ENCODE peak calls at places on chromosomes 11 and 22, in four cellular contexts. J, E, Y and I are unnamed samples.

GRCh38 chr11:108170191-108170590 is 48.8 kb downstream of the ACAT1 start:
- DNase-seq in Y (no peak), E (no peak), J (no peak), I (no peak)

GRCh38 chr11:61120865-61121831 is 18.9 kb downstream of the CD5 start:
- DNase-seq in Y (no peak), J (peak; percentile 26), E (no peak), I (peak; percentile 66)

GRCh38 chr22:43616645-43617044 is 195.5 kb downstream of the EFCAB6 start:
- DNase-seq in E (no peak), Y (peak; percentile 80), J (no peak), I (no peak)

GRCh38 chr11:116180806-116181600 is 591.8 kb downstream of the BUD13 start:
- DNase-seq in J (no peak), E (peak; percentile 43), Y (no peak), I (no peak)

GRCh38 chr11:69138265-69138664 is 17.5 kb upstream of the SMIM38 start:
- DNase-seq in J (peak; percentile 60), Y (no peak), E (no peak), I (no peak)

GRCh38 chr11:79087238-79087956 is 353.4 kb downstream of the TENM4 start:
- DNase-seq in E (no peak), Y (no peak), J (peak; percentile 86), I (no peak)

GRCh38 chr11:2694995-2695939 is 4.5 kb downstream of the KCNQ1OT1 start:
- DNase-seq in E (peak; percentile 37), Y (no peak), J (no peak), I (no peak)

GRCh38 chr11:93444671-93445073 is 98.5 kb downstream of the SMCO4 start:
- DNase-seq in Y (no peak), E (no peak), J (no peak), I (no peak)

GRCh38 chr11:110091995-110092576 is 1.1 kb upstream of the ZC3H12C start:
- DNase-seq in E (no peak), Y (no peak), J (no peak), I (no peak)

GRCh38 chr11:15742626-15743243 is 613.6 kb downstream of the SOX6 start:
- DNase-seq in E (no peak), J (no peak), Y (no peak), I (no peak)

GRCh38 chr11:72430743-72431570 is 3.4 kb downstream of the CLPB start:
- DNase-seq in J (peak; percentile 64), E (peak; percentile 57), Y (no peak), I (no peak)

GRCh38 chr11:74084796-74085541 is 76.1 kb upstream of the UCP3 start:
- DNase-seq in J (no peak), Y (no peak), E (no peak), I (no peak)

GRCh38 chr22:38754247-38755154 is 1.3 kb downstream of the SUN2 start:
- DNase-seq in J (no peak), Y (peak; percentile 97), E (peak; percentile 88), I (peak; percentile 75)

GRCh38 chr22:21450320-21450831 is 16.8 kb upstream of the TMEM191C start:
- DNase-seq in J (no peak), Y (no peak), E (peak; percentile 65), I (peak; percentile 26)

GRCh38 chr11:36282926-36283325 is 6.3 kb downstream of the COMMD9 start:
- DNase-seq in J (no peak), E (no peak), Y (no peak), I (no peak)

GRCh38 chr11:114399903-114400221 is 449 bp downstream of the C11orf71 start:
- DNase-seq in J (no peak), E (peak; percentile 88), Y (peak; percentile 92), I (no peak)

GRCh38 chr22:49266561-49267519 is 560.8 kb downstream of the BRD1 start:
- DNase-seq in J (no peak), Y (no peak), E (peak; percentile 66), I (no peak)

GRCh38 chr11:79263001-79263400 is 177.8 kb downstream of the TENM4 start:
- DNase-seq in J (no peak), E (no peak), Y (no peak), I (peak; percentile 70)

GRCh38 chr22:27378343-27378800 is 423.2 kb downstream of the MN1 start:
- DNase-seq in Y (peak; percentile 85), J (no peak), E (no peak), I (no peak)

GRCh38 chr22:29009148-29009547 is 52.5 kb downstream of the C22orf31 start:
- DNase-seq in E (no peak), Y (no peak), J (no peak), I (no peak)

GRCh38 chr11:101817536-101817935 is 97.3 kb upstream of the CEP126 start:
- DNase-seq in J (no peak), Y (no peak), E (no peak), I (no peak)

GRCh38 chr22:48947636-48948035 is 880.0 kb downstream of the BRD1 start:
- DNase-seq in J (no peak), Y (peak; percentile 79), E (no peak), I (no peak)

GRCh38 chr11:121119444-121119843 is 18.4 kb downstream of the TECTA start:
- DNase-seq in Y (no peak), E (no peak), J (no peak), I (no peak)

GRCh38 chr11:95715777-95716241 is 73.8 kb downstream of the FAM76B start:
- DNase-seq in E (no peak), J (no peak), Y (no peak), I (no peak)

GRCh38 chr22:32562916-32563315 is 88.3 kb downstream of the FBXO7 start:
- DNase-seq in J (no peak), Y (no peak), E (peak; percentile 8), I (no peak)

GRCh38 chr11:115409116-115409663 is 95.0 kb downstream of the CADM1 start:
- DNase-seq in Y (no peak), J (no peak), E (no peak), I (no peak)

GRCh38 chr11:5369793-5370192 is 13.8 kb upstream of the OR51M1 start:
- DNase-seq in J (peak; percentile 11), E (no peak), Y (no peak), I (no peak)

GRCh38 chr22:49497266-49497665 is 330.4 kb downstream of the BRD1 start:
- DNase-seq in Y (no peak), E (no peak), J (peak; percentile 6), I (no peak)

GRCh38 chr11:62555464-62556092 is 9.0 kb upstream of the AHNAK start:
- DNase-seq in J (no peak), E (no peak), Y (no peak), I (no peak)

GRCh38 chr11:57458410-57459111 is 1.8 kb upstream of the RTN4RL2 start:
- DNase-seq in E (no peak), Y (no peak), J (peak; percentile 71), I (peak; percentile 69)

GRCh38 chr22:40635940-40636379 is 559 bp downstream of the MRTFA start:
- DNase-seq in J (no peak), Y (no peak), E (no peak), I (no peak)

GRCh38 chr11:64620286-64620962 is 29.4 kb downstream of the SLC22A12 start:
- DNase-seq in Y (no peak), J (no peak), E (no peak), I (peak; percentile 68)

GRCh38 chr11:118605116-118605867 is 2.1 kb upstream of the PHLDB1 start:
- DNase-seq in J (no peak), Y (peak; percentile 93), E (no peak), I (peak; percentile 94)

GRCh38 chr22:36733271-36733670 is 29.7 kb upstream of the CACNG2 start:
- DNase-seq in E (peak; percentile 26), Y (no peak), J (no peak), I (no peak)

GRCh38 chr11:27013741-27014415 is 20.0 kb downstream of the FIBIN start:
- DNase-seq in Y (no peak), E (no peak), J (no peak), I (no peak)

DNA sequence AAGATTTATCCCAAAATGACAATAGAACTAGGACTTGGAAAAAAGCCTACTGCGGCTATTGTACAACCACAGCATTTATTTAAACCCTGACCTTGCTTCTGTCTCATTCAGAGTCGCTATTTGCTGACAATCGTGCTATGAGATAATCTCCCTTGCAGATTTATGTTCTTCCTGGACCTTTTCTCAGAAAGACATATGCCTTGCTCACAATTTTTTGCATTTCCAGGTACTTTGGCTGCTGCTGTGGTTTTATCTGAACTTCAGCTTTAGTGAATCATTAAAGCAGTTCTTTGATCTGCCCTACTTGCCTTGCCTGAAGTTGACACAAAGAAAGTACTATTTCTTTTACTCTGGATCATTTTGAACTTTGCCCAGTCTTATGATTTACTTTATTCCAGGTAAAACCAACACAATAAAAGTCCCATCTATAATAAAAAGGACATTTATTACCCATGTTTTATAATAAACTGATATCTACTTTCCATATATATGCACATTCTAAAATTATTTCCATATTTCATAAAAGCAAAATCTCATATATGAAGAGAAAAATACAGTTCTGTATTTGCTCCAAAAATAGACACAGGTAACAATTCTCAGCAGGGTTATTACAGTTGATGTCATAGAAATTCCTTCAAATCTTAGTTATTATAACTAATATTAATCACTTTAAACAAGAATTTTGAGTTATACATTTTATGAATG is 63.4 kb upstream of the CARD18 start:
- DNase-seq in Y (no peak), E (no peak), J (peak; percentile 44), I (no peak)
- TF ChIP-seq EP300 in Y (no peak), E (no peak), J (no peak), I (no peak)

GRCh38 chr22:24559471-24559870 is 3.7 kb downstream of the SNRPD3 start:
- DNase-seq in J (no peak), E (no peak), Y (no peak), I (no peak)

GRCh38 chr22:24554316-24555159 is at the start of gene GUCD1:
- DNase-seq in Y (no peak), E (no peak), J (no peak), I (no peak)

GRCh38 chr22:24555160-24555495 is 190 bp upstream of the GUCD1 start:
- DNase-seq in E (peak; percentile 100), J (peak; percentile 97), Y (peak; percentile 100), I (peak; percentile 100)

GRCh38 chr22:24553597-24554315 is 1.2 kb downstream of the GUCD1 start:
- DNase-seq in J (no peak), E (no peak), Y (no peak), I (no peak)

GRCh38 chr22:24555496-24556253 is at the start of gene SNRPD3:
- DNase-seq in J (peak; percentile 90), E (peak; percentile 97), Y (peak; percentile 98), I (peak; percentile 89)
- H3K4me1 ChIP-seq in J (peaks cover 32% of the 10 kb centered on the region), E (peaks cover 38% of the 10 kb centered on the region), Y (peaks cover 75% of the 10 kb centered on the region), I (peaks cover 12% of the 10 kb centered on the region)

DNA sequence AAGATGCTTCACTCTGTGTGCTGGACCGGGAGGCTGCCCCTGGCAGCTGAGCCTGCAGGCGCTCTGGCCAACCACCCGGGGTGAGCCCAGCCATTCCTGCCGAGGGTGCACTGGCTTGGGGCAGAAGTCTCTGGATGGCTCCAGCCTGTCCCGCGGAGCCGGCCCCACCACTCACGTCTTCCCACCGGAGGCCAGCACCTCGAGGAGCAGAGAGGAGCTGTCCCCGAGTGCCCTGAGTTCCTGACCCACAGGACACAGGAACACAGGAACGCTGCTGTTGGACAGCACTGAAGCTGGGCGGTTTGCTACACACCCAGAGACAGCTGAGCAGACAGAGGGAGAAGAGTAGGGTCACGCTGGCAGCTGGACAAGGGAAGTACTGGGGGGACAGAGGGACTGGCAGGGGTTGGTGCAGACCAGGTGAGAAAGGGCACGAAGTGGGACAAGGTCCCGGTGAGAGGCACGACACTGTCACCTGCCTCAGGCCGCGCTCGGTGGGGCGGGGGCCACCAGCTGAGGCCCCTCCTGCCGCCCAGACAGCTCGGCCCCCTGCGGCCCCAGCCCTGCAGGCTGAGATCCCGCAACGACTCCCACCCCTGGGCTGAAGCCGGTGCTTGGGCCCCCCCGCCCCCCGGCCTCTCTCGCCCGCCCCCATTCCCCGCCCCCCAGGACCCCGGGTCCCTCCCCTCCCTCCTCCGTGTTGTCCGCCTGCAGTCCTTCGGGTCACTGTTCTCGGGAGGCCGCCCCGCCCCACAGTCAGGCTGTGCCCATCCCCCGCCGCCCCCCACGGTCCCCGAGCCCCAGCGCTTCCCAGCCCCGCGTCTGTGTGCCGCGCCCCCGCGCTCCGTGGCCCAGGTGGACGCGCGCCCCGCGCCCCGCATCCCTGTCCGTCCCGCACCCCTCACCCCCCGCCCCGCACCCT is 624 bp upstream of the B4GALNT4 start:
- DNase-seq in Y (no peak), J (peak; percentile 46), E (no peak), I (no peak)
- H3K4me3 ChIP-seq in Y (peak overlapping the region; percentile 46), J (peak overlapping the region; percentile 60), E (peak overlapping the region; percentile 41), I (peak overlapping the region; percentile 36)

GRCh38 chr11:35077709-35078695 is 61.0 kb upstream of the CD44 start:
- DNase-seq in Y (no peak), E (no peak), J (peak; percentile 60), I (no peak)
- TF ChIP-seq EP300 in Y (no peak), E (no peak), J (no peak), I (no peak)